ENCODE peak calls at places on chromosomes 12 and 14, in four cellular contexts. I, U, F and R are unnamed samples.

GRCh38 chr14:61476737-61477410 is 155.5 kb downstream of the PRKCH start:
- DNase-seq in I (peak), U (no peak), F (peak), R (no peak)

GRCh38 chr14:100524933-100525243 is 62.3 kb downstream of the BEGAIN start:
- DNase-seq in I (peak), U (peak), F (no peak), R (peak)

GRCh38 chr12:89343127-89343526 is 9.2 kb downstream of the DUSP6 start:
- DNase-seq in I (no peak), U (no peak), F (no peak), R (no peak)

GRCh38 chr14:36301159-36301558 is 19.3 kb downstream of the MBIP start:
- DNase-seq in I (no peak), U (no peak), F (no peak), R (no peak)

GRCh38 chr14:97028382-97028781 is 231.2 kb downstream of the VRK1 start:
- DNase-seq in I (no peak), U (no peak), F (no peak), R (no peak)

GRCh38 chr14:28746247-28746646 is 20.3 kb upstream of the FOXG1 start:
- DNase-seq in I (no peak), U (no peak), F (no peak), R (no peak)

GRCh38 chr14:104091061-104091926 is 5.8 kb downstream of the ASPG start:
- DNase-seq in I (peak), U (no peak), F (no peak), R (peak)

GRCh38 chr12:22412581-22412980 is 78.1 kb upstream of the ST8SIA1 start:
- DNase-seq in I (no peak), U (no peak), F (no peak), R (no peak)

GRCh38 chr12:3202734-3203446 is 125.7 kb downstream of the TSPAN9 start:
- DNase-seq in I (no peak), U (peak), F (peak), R (peak)

GRCh38 chr12:64478661-64479060 is 26.7 kb downstream of the TBK1 start:
- DNase-seq in I (no peak), U (no peak), F (no peak), R (no peak)

GRCh38 chr12:75953312-75953906 is 78.2 kb downstream of the PHLDA1 start:
- DNase-seq in I (no peak), U (no peak), F (no peak), R (no peak)

GRCh38 chr12:15861404-15861803 is 20.8 kb upstream of the STRAP start:
- DNase-seq in I (no peak), U (no peak), F (no peak), R (no peak)

GRCh38 chr14:26808407-26808806 is 210.6 kb upstream of the NOVA1 start:
- DNase-seq in I (no peak), U (no peak), F (no peak), R (no peak)

GRCh38 chr12:53347905-53348304 is 11.8 kb upstream of the SP7 start:
- DNase-seq in I (no peak), U (no peak), F (no peak), R (no peak)

GRCh38 chr14:90541076-90541634 is 144.3 kb downstream of the CALM1 start:
- DNase-seq in I (no peak), U (no peak), F (no peak), R (no peak)

GRCh38 chr12:18470251-18470650 is 208.9 kb downstream of the PIK3C2G start:
- DNase-seq in I (no peak), U (no peak), F (no peak), R (no peak)

GRCh38 chr14:62428429-62429203 is 616.6 kb downstream of the KCNH5 start:
- DNase-seq in I (no peak), U (no peak), F (no peak), R (no peak)

GRCh38 chr14:65433646-65434045 is 21.1 kb downstream of the FUT8 start:
- DNase-seq in I (no peak), U (no peak), F (no peak), R (no peak)

GRCh38 chr12:124323771-124324530 is 29.1 kb downstream of the RFLNA start:
- DNase-seq in I (no peak), U (no peak), F (no peak), R (peak)